ENCODE peak calls at places on chromosome 16, in six cellular contexts. P, E, T, H, C and G are unnamed samples.

GRCh38 chr16:25192096-25192495 is 24.7 kb upstream of the AQP8 start:
- DNase-seq in P (no peak), E (peak; percentile 13), T (no peak), H (no peak), C (no peak), G (no peak)

GRCh38 chr16:78005881-78006280 is 16.5 kb upstream of the CLEC3A start:
- DNase-seq in P (no peak), E (no peak), T (no peak), H (no peak), C (no peak), G (no peak)

GRCh38 chr16:72921106-72921505 is 126.8 kb downstream of the ZFHX3 start:
- DNase-seq in P (no peak), E (no peak), T (no peak), H (no peak), C (no peak), G (no peak)

GRCh38 chr16:64153718-64154117 is 968.1 kb downstream of the CDH11 start:
- DNase-seq in P (peak; percentile 37), E (peak; percentile 69), T (no peak), H (peak; percentile 37), C (no peak), G (no peak)

GRCh38 chr16:4214215-4214621 is 27.7 kb downstream of the SRL start:
- DNase-seq in P (peak; percentile 95), E (peak; percentile 94), T (no peak), H (peak; percentile 90), C (no peak), G (no peak)

GRCh38 chr16:27430923-27431484 is 29.0 kb downstream of the IL21R start:
- DNase-seq in P (peak; percentile 32), E (no peak), T (no peak), H (no peak), C (peak; percentile 12), G (peak; percentile 75)

GRCh38 chr16:84195201-84196093 is 4.5 kb downstream of the ADAD2 start:
- DNase-seq in P (no peak), E (no peak), T (no peak), H (no peak), C (no peak), G (no peak)

GRCh38 chr16:9042533-9042932 is 48.9 kb upstream of the HAPSTR1 start:
- DNase-seq in P (no peak), E (no peak), T (no peak), H (no peak), C (no peak), G (no peak)

GRCh38 chr16:72138064-72138572 is 33.8 kb downstream of the PMFBP1 start:
- DNase-seq in P (no peak), E (no peak), T (no peak), H (no peak), C (no peak), G (no peak)

GRCh38 chr16:17194190-17194780 is 276.5 kb downstream of the XYLT1 start:
- DNase-seq in P (peak; percentile 29), E (no peak), T (peak; percentile 85), H (no peak), C (peak; percentile 70), G (peak; percentile 18)

GRCh38 chr16:82638095-82638798 is 11.5 kb downstream of the CDH13 start:
- DNase-seq in P (peak; percentile 95), E (peak; percentile 43), T (no peak), H (peak; percentile 70), C (no peak), G (no peak)

GRCh38 chr16:27759947-27760844 is 210.3 kb downstream of the KATNIP start:
- DNase-seq in P (no peak), E (no peak), T (no peak), H (no peak), C (no peak), G (no peak)

GRCh38 chr16:55142405-55142804 is 181.6 kb upstream of the IRX6 start:
- DNase-seq in P (no peak), E (no peak), T (no peak), H (no peak), C (no peak), G (no peak)

GRCh38 chr16:48906076-48906475 is 296.1 kb upstream of the N4BP1 start:
- DNase-seq in P (no peak), E (no peak), T (no peak), H (no peak), C (no peak), G (no peak)

GRCh38 chr16:55376567-55377167 is 52.7 kb downstream of the IRX6 start:
- DNase-seq in P (no peak), E (no peak), T (no peak), H (no peak), C (no peak), G (no peak)

GRCh38 chr16:12589676-12590075 is 214.0 kb downstream of the CPPED1 start:
- DNase-seq in P (no peak), E (no peak), T (no peak), H (no peak), C (no peak), G (no peak)

GRCh38 chr16:477287-477686 is 50.2 kb upstream of the CAPN15 start:
- DNase-seq in P (no peak), E (no peak), T (no peak), H (no peak), C (no peak), G (no peak)

GRCh38 chr16:83789642-83790401 is 18.0 kb upstream of the HSBP1 start:
- DNase-seq in P (no peak), E (no peak), T (no peak), H (no peak), C (no peak), G (no peak)

GRCh38 chr16:8928467-8928957 is 35.2 kb downstream of the USP7 start:
- DNase-seq in P (peak; percentile 43), E (no peak), T (no peak), H (no peak), C (no peak), G (no peak)

GRCh38 chr16:51697454-51697853 is 546.4 kb upstream of the SALL1 start:
- DNase-seq in P (no peak), E (no peak), T (no peak), H (no peak), C (no peak), G (no peak)

GRCh38 chr16:48365601-48366164 is 19.5 kb downstream of the SIAH1 start:
- DNase-seq in P (peak; percentile 86), E (peak; percentile 95), T (peak; percentile 95), H (peak; percentile 91), C (peak; percentile 73), G (peak; percentile 47)

GRCh38 chr16:82007189-82007588 is 4.1 kb downstream of the SDR42E1 start:
- DNase-seq in P (no peak), E (no peak), T (no peak), H (no peak), C (no peak), G (no peak)

GRCh38 chr16:11386791-11387546 is 41.7 kb downstream of the RMI2 start:
- DNase-seq in P (peak; percentile 29), E (no peak), T (peak; percentile 24), H (no peak), C (no peak), G (no peak)
- TF ChIP-seq CTCF in P (peak; percentile 75), E (no peak), T (no peak), H (no peak), C (no peak), G (peak; percentile 38)

GRCh38 chr16:53743149-53743566 is 39.2 kb downstream of the FTO start:
- DNase-seq in P (peak; percentile 65), E (peak; percentile 62), T (peak; percentile 62), H (peak; percentile 27), C (peak; percentile 16), G (no peak)

GRCh38 chr16:53741546-53741945 is 37.6 kb downstream of the FTO start:
- DNase-seq in P (no peak), E (peak; percentile 68), T (no peak), H (peak; percentile 56), C (no peak), G (no peak)

GRCh38 chr16:53745753-53746258 is 41.9 kb downstream of the FTO start:
- DNase-seq in P (peak; percentile 68), E (peak; percentile 90), T (no peak), H (peak; percentile 79), C (no peak), G (no peak)

GRCh38 chr16:53744449-53744848 is 40.5 kb downstream of the FTO start:
- DNase-seq in P (no peak), E (peak; percentile 27), T (no peak), H (no peak), C (peak; percentile 26), G (no peak)

DNA sequence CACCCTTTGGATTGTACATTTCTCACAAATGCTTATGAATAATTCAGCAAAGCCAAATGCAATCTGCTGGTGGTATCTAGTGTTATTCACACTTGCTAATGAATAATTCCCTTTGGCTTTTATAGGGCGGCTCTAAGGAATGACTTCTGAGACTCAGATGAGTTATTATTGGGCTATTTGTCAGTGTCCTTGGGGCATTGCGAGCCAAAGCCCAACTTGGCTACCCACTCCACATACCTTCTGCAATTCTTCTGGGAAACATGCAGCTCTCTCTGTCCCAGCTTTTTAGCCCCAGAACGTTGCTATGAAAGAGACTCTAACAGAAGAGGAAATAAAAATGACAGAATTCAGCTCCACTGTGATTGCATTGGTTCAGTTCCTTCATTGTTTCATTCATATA is 41.2 kb downstream of the FTO start:
- DNase-seq in P (peak; percentile 78), E (peak; percentile 87), T (no peak), H (peak; percentile 70), C (no peak), G (no peak)
- H3K4me3 ChIP-seq in P (no peak overlapping the region), E (no peak overlapping the region), T (no peak overlapping the region), H (peak overlapping the region; percentile 2), C (no peak overlapping the region), G (no peak overlapping the region)

DNA sequence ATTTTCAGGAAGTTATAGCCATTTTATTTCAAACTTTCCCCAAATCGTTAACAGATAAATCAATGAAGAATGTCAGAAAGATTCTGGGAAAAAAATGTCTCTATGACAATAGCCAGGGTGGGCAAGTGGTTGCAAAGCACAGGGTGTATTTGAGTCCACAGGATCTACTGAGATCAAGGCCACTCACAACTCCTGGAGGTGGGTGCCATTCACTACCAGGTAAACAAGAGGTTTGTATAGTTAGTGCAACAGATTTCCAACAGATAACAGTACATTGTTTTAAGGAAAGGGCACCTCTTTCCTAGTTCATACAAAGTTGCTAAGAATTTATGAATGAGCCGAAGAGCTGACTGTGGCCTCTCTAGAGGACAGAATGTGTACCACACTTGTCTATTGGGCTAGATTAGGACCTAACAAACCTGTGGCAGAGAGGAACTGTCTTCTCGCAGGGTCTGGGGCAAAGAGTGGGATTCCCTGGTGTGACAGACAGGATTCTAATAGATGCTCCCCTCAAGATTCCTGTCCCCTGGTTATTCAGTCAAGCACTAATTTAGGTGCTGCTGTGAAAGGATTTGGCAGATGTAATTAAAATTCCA is 52.0 kb upstream of the ZNF629 start:
- DNase-seq in P (no peak), E (no peak), T (no peak), H (no peak), C (no peak), G (no peak)
- TF ChIP-seq CTCF in P (no peak), E (no peak), T (no peak), H (no peak), C (no peak), G (no peak)

GRCh38 chr16:30986129-30986991 is 1.4 kb downstream of the HSD3B7 start:
- DNase-seq in P (no peak), E (no peak), T (peak; percentile 13), H (no peak), C (no peak), G (no peak)

GRCh38 chr16:30983898-30984610 is 953 bp upstream of the HSD3B7 start:
- DNase-seq in P (no peak), E (no peak), T (no peak), H (no peak), C (no peak), G (no peak)

GRCh38 chr16:30987581-30988190 is 2.7 kb downstream of the HSD3B7 start:
- DNase-seq in P (no peak), E (no peak), T (no peak), H (no peak), C (no peak), G (no peak)

GRCh38 chr16:30984669-30985400 is at the start of gene HSD3B7:
- DNase-seq in P (peak; percentile 82), E (peak; percentile 78), T (peak; percentile 95), H (peak; percentile 64), C (peak; percentile 89), G (no peak)

GRCh38 chr16:30985401-30986128 is 558 bp downstream of the HSD3B7 start:
- DNase-seq in P (no peak), E (peak; percentile 73), T (peak; percentile 78), H (peak; percentile 32), C (no peak), G (no peak)
- H3K4me3 ChIP-seq in P (peak overlapping the region; percentile 41), E (peak overlapping the region; percentile 51), T (no peak overlapping the region), H (peak overlapping the region; percentile 44), C (no peak overlapping the region), G (no peak overlapping the region)